ENCODE peak calls at places on chromosome 7, in six cellular contexts. V is CD8-positive, alpha-beta memory T cell; H is A549; W is lung; U is aorta; D is ascending aorta. P is an unnamed sample.

GRCh38 chr7:2032030-2032875 is 200.5 kb downstream of the MAD1L1 start:
- DNase-seq in V (no peak), H (no peak), W (no peak), U (peak), D (no peak), P (no peak)

GRCh38 chr7:36657031-36657660 is 67.1 kb downstream of the AOAH start:
- DNase-seq in V (no peak), H (no peak), W (no peak), U (no peak), D (no peak), P (no peak)

GRCh38 chr7:125555921-125556320 is 626.3 kb upstream of the POT1 start:
- DNase-seq in V (no peak), H (no peak), W (no peak), U (no peak), D (no peak), P (no peak)

GRCh38 chr7:105003275-105003674 is 10.7 kb upstream of the KMT2E start:
- DNase-seq in V (no peak), H (no peak), W (peak), U (peak), D (peak), P (no peak)

GRCh38 chr7:32890553-32891045 is 961 bp downstream of the KBTBD2 start:
- DNase-seq in V (peak), H (no peak), W (peak), U (no peak), D (no peak), P (no peak)

GRCh38 chr7:107147464-107148214 is 21.2 kb upstream of the HBP1 start:
- DNase-seq in V (peak), H (peak), W (no peak), U (no peak), D (no peak), P (no peak)

GRCh38 chr7:130386876-130387275 is 6.6 kb downstream of the CPA1 start:
- DNase-seq in V (no peak), H (no peak), W (no peak), U (peak), D (no peak), P (no peak)

GRCh38 chr7:14687777-14688176 is 214.8 kb downstream of the DGKB start:
- DNase-seq in V (no peak), H (no peak), W (no peak), U (no peak), D (no peak), P (no peak)

GRCh38 chr7:98460902-98461301 is 60.0 kb upstream of the BAIAP2L1 start:
- DNase-seq in V (no peak), H (no peak), W (no peak), U (no peak), D (no peak), P (no peak)

GRCh38 chr7:30888783-30889182 is 22.9 kb upstream of the AQP1 start:
- DNase-seq in V (no peak), H (no peak), W (peak), U (no peak), D (no peak), P (no peak)

GRCh38 chr7:78565784-78566183 is 767.2 kb downstream of the PHTF2 start:
- DNase-seq in V (no peak), H (no peak), W (no peak), U (no peak), D (no peak), P (no peak)

GRCh38 chr7:137096607-137097006 is 228.2 kb downstream of the CHRM2 start:
- DNase-seq in V (no peak), H (no peak), W (no peak), U (no peak), D (no peak), P (no peak)

GRCh38 chr7:21550076-21550475 is 7.2 kb downstream of the DNAH11 start:
- DNase-seq in V (no peak), H (no peak), W (no peak), U (no peak), D (no peak), P (no peak)

GRCh38 chr7:25894002-25894901 is 257.7 kb upstream of the NFE2L3 start:
- DNase-seq in V (peak), H (no peak), W (peak), U (no peak), D (no peak), P (no peak)

GRCh38 chr7:43790006-43790405 is 31.5 kb downstream of the BLVRA start:
- DNase-seq in V (no peak), H (no peak), W (no peak), U (no peak), D (no peak), P (no peak)

GRCh38 chr7:124907490-124907889 is 22.1 kb downstream of the POT1 start:
- DNase-seq in V (no peak), H (no peak), W (no peak), U (no peak), D (no peak), P (no peak)

GRCh38 chr7:119572132-119572531 is 700.8 kb upstream of the KCND2 start:
- DNase-seq in V (no peak), H (no peak), W (no peak), U (no peak), D (no peak), P (no peak)

GRCh38 chr7:75655536-75655935 is 83.2 kb downstream of the HIP1 start:
- DNase-seq in V (no peak), H (no peak), W (no peak), U (no peak), D (no peak), P (no peak)

GRCh38 chr7:70047891-70048448 is 449.7 kb downstream of the AUTS2 start:
- DNase-seq in V (no peak), H (no peak), W (peak), U (no peak), D (no peak), P (peak)

GRCh38 chr7:5420841-5421625 is 2.6 kb downstream of the TNRC18 start:
- DNase-seq in V (no peak), H (peak), W (peak), U (peak), D (no peak), P (no peak)

GRCh38 chr7:8125680-8126444 is 136.1 kb downstream of the ICA1 start:
- DNase-seq in V (peak), H (no peak), W (no peak), U (no peak), D (peak), P (no peak)

GRCh38 chr7:40843338-40844026 is 708.7 kb downstream of the SUGCT start:
- DNase-seq in V (no peak), H (no peak), W (no peak), U (no peak), D (no peak), P (no peak)
- H3K27ac ChIP-seq in V (no peak), H (no peak), W (no peak), U (no peak), D (peak), P (no peak)

GRCh38 chr7:27171636-27172387 is 2.3 kb downstream of the HOXA10 start:
- DNase-seq in V (no peak), H (no peak), W (no peak), U (peak), D (no peak), P (no peak)

GRCh38 chr7:27173412-27174076 is 576 bp downstream of the HOXA10 start:
- DNase-seq in V (no peak), H (no peak), W (no peak), U (peak), D (no peak), P (no peak)

GRCh38 chr7:27172388-27172774 is 1.7 kb downstream of the HOXA10 start:
- DNase-seq in V (no peak), H (no peak), W (no peak), U (peak), D (no peak), P (no peak)

GRCh38 chr7:27174077-27175004 is at the start of gene HOXA10:
- DNase-seq in V (no peak), H (no peak), W (no peak), U (peak), D (no peak), P (no peak)

DNA sequence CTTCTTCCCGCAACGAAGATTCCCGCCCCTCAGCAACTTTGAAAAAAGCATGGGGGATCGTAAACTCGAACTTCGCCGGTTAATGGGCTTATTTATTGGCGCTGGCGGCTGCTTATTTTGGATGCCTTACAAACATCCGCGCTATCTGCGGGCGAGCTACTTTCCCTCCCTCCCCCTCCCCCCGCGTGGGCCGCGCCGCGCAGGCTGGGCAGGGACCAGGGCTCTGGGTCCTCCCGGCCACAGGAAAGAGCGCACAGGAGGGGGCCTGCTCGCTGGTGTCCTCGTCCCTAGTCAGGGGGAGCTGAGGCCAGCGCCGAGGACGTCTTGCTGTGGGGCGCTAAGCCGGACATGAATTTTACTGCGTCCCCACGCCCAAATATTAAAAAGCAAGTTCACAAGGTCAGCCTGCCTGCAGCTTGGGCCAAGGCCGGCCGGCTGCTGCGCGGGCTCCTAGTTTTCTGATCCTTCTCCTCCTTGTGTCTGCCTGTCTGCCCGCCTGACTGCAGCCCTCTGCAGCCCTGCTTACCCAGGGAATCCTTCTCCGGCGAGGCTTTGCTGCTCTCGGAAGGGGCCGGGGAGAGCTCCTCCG is 1.2 kb downstream of the HOXA10 start:
- DNase-seq in V (no peak), H (no peak), W (no peak), U (peak), D (no peak), P (no peak)
- H3K27ac ChIP-seq in V (no peak), H (peak), W (no peak), U (no peak), D (peak), P (no peak)

GRCh38 chr7:102943425-102944169 is 30.8 kb downstream of the LRRC17 start:
- DNase-seq in V (no peak), H (no peak), W (no peak), U (no peak), D (no peak), P (no peak)
- H3K27ac ChIP-seq in V (no peak), H (no peak), W (no peak), U (no peak), D (no peak), P (no peak)

GRCh38 chr7:99828818-99829217 is 1.0 kb downstream of the CYP3A43 start:
- DNase-seq in V (no peak), H (no peak), W (no peak), U (no peak), D (no peak), P (no peak)
- H3K27ac ChIP-seq in V (no peak), H (no peak), W (no peak), U (no peak), D (no peak), P (no peak)

DNA sequence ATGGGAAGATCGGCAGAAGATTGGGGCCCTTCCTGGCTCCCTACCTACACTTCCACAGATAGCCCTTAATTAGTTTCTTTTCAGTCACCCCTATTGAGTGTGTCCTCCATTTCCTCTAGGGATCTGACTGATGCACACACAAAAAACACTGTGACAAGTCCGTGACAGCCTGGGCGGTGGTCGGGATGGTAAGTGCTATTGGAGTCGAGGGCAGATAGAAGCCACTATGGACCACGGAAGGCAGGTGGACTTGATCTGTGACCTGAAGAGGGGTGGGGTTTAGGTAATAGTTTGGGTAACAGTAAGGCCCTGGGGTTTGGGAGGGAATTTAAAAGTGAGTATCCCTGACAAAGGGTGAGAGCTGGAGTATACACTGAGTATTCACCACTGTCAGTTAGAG is 53.0 kb downstream of the PDK4 start:
- DNase-seq in V (no peak), H (no peak), W (no peak), U (no peak), D (no peak), P (no peak)
- H3K27ac ChIP-seq in V (no peak), H (peak), W (no peak), U (no peak), D (no peak), P (no peak)

P was measured in iPS DF 6.9.